ENCODE peak calls at places on chromosome 1, in seven cellular contexts. Q is HEK293T; L is occipital lobe; S is CD8-positive, alpha-beta T cell; R is Daoy; H is right cardiac atrium; Z is IMR-90. T is an unnamed sample.

GRCh38 chr1:51969038-51969705 is 21.3 kb downstream of the RAB3B start:
- DNase-seq in Q (no peak), L (no peak), S (no peak), R (peak), H (no peak), Z (peak), T (no peak)

GRCh38 chr1:8560611-8561544 is 243.0 kb downstream of the SLC45A1 start:
- DNase-seq in Q (peak), L (no peak), S (no peak), R (no peak), H (no peak), Z (peak), T (no peak)

GRCh38 chr1:237041795-237042466 is at the start of gene RYR2:
- DNase-seq in Q (peak), L (peak), S (no peak), R (peak), H (peak), Z (no peak), T (peak)

GRCh38 chr1:38062361-38063288 is 16.0 kb upstream of the POU3F1 start:
- DNase-seq in Q (no peak), L (no peak), S (no peak), R (no peak), H (no peak), Z (no peak), T (no peak)

GRCh38 chr1:121587777-121588176 is 403.0 kb downstream of the SRGAP2C start:
- DNase-seq in Q (no peak), L (no peak), S (no peak), R (peak), H (no peak), Z (no peak), T (no peak)

GRCh38 chr1:223364685-223365382 is 858 bp upstream of the SUSD4 start:
- DNase-seq in Q (no peak), L (no peak), S (peak), R (peak), H (peak), Z (no peak), T (no peak)

GRCh38 chr1:200129480-200129879 is 102.0 kb downstream of the NR5A2 start:
- DNase-seq in Q (no peak), L (no peak), S (peak), R (no peak), H (no peak), Z (no peak), T (no peak)

GRCh38 chr1:77513839-77514763 is 168.4 kb downstream of the ZZZ3 start:
- DNase-seq in Q (no peak), L (peak), S (no peak), R (peak), H (peak), Z (peak), T (no peak)

GRCh38 chr1:43706598-43707190 is 642 bp upstream of the ST3GAL3 start:
- DNase-seq in Q (peak), L (no peak), S (no peak), R (peak), H (no peak), Z (no peak), T (peak)

GRCh38 chr1:16076003-16076870 is 2.8 kb upstream of the FAM131C start:
- DNase-seq in Q (no peak), L (no peak), S (no peak), R (peak), H (peak), Z (peak), T (no peak)

GRCh38 chr1:67840449-67840848 is 7.2 kb upstream of the GNG12 start:
- DNase-seq in Q (no peak), L (no peak), S (no peak), R (peak), H (no peak), Z (peak), T (no peak)

T was measured in Right ventricle myocardium superior.